ENCODE peak calls at places on chromosomes 3 and 15, in seven cellular contexts. K is HepG2; R is HCT116; E is CD4-positive, CD25-positive, alpha-beta regulatory T cell; Y is transverse colon; T is astrocyte; S is GM12878. U is an unnamed sample. For H3K4me1 and H3K27me3, the result is how much of the 10 kb centered on the place peaks cover.

GRCh38 chr15:62636823-62637320 is 405.7 kb upstream of the TPM1 start:
- DNase-seq in Y (no peak), K (no peak), T (no peak), E (no peak), S (no peak), R (no peak), U (no peak)

GRCh38 chr3:45817788-45818523 is 21.6 kb upstream of the SLC6A20 start:
- DNase-seq in R (peak), Y (peak), S (no peak), K (no peak), T (peak), E (no peak), U (no peak)

GRCh38 chr3:45606991-45607712 is 12.6 kb downstream of the LIMD1 start:
- DNase-seq in E (no peak), K (no peak), S (no peak), R (no peak), T (peak), Y (no peak), U (no peak)

GRCh38 chr3:38141952-38142273 is 3.5 kb downstream of the MYD88 start:
- DNase-seq in S (no peak), T (no peak), E (no peak), Y (no peak), R (no peak), K (no peak), U (no peak)

GRCh38 chr15:45536951-45537350 is 14.4 kb upstream of the SLC30A4 start:
- DNase-seq in R (no peak), Y (no peak), S (no peak), T (no peak), K (no peak), E (no peak), U (no peak)

GRCh38 chr3:151282921-151283320 is 4.6 kb upstream of the P2RY14 start:
- DNase-seq in S (no peak), T (peak), K (peak), E (no peak), R (peak), Y (no peak), U (no peak)

GRCh38 chr15:58666957-58667356 is 82.5 kb downstream of the ADAM10 start:
- DNase-seq in Y (no peak), R (no peak), E (no peak), T (peak), S (no peak), K (no peak), U (peak)

GRCh38 chr15:43433160-43433559 is 59.8 kb downstream of the TP53BP1 start:
- DNase-seq in E (no peak), R (no peak), T (peak), K (no peak), Y (no peak), S (no peak), U (no peak)

GRCh38 chr3:73614385-73614784 is 10.4 kb downstream of the PDZRN3 start:
- DNase-seq in E (no peak), S (no peak), R (no peak), K (no peak), Y (peak), T (peak), U (no peak)

GRCh38 chr3:58416191-58416590 is 17.4 kb downstream of the PDHB start:
- DNase-seq in S (no peak), E (no peak), K (no peak), R (no peak), T (no peak), Y (no peak), U (no peak)

GRCh38 chr3:102307442-102307841 is 127.4 kb upstream of the ZPLD1 start:
- DNase-seq in S (no peak), E (no peak), T (no peak), Y (no peak), K (no peak), R (no peak), U (no peak)

GRCh38 chr15:68025860-68026424 is 28.2 kb upstream of the PIAS1 start:
- DNase-seq in E (no peak), S (no peak), K (peak), T (peak), R (no peak), Y (no peak), U (peak)

GRCh38 chr15:68028137-68028771 is 25.9 kb upstream of the PIAS1 start:
- DNase-seq in Y (no peak), E (no peak), S (no peak), R (no peak), T (peak), K (no peak), U (no peak)

GRCh38 chr15:68029959-68030358 is 24.2 kb upstream of the PIAS1 start:
- DNase-seq in S (no peak), Y (no peak), T (no peak), R (no peak), E (no peak), K (no peak), U (no peak)

GRCh38 chr15:68028808-68029207 is 25.3 kb upstream of the PIAS1 start:
- DNase-seq in T (no peak), S (no peak), Y (no peak), R (no peak), E (no peak), K (no peak), U (no peak)

GRCh38 chr15:68027388-68027787 is 26.7 kb upstream of the PIAS1 start:
- DNase-seq in E (no peak), K (no peak), T (no peak), Y (no peak), S (no peak), R (no peak), U (no peak)
- H3K4me1 ChIP-seq in E (under half), K (under half), T (under half), Y (under half), S (under half), R (under half), U (under half)

DNA sequence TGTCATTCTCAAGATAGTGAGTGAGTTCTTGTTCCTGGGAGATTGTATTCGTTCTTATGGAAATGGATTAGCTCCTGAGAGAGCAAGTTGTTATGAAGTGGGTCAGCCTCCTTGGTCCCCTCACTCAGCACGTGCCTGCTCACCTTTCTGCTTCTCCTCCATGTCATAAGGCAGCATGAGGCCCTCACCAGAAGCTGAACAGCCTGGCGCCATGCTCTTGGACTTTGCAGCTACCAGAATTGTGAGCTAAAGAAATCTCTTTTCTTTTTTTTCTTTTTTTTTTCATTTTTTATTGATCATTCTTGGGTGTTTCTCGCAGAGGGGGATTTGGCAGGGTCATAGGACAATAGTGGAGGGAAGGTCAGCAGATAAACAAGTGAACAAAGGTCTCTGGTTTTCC is 4.3 kb upstream of the RFC4 start:
- DNase-seq in T (no peak), K (no peak), S (no peak), E (no peak), Y (no peak), R (no peak), U (no peak)
- H3K4me3 ChIP-seq in T (no peak), K (no peak), S (no peak), E (no peak), Y (no peak), R (no peak), U (no peak)

GRCh38 chr3:13705051-13705450 is 156.1 kb downstream of the FBLN2 start:
- DNase-seq in E (no peak), Y (no peak), K (no peak), S (no peak), T (no peak), R (no peak), U (no peak)

GRCh38 chr3:13704174-13704573 is 155.2 kb downstream of the FBLN2 start:
- DNase-seq in K (no peak), R (no peak), E (no peak), S (no peak), Y (no peak), T (no peak), U (no peak)

GRCh38 chr3:13700889-13701288 is 152.0 kb downstream of the FBLN2 start:
- DNase-seq in E (no peak), T (no peak), K (no peak), Y (no peak), S (no peak), R (no peak), U (no peak)

GRCh38 chr3:13702226-13702820 is 153.4 kb downstream of the FBLN2 start:
- DNase-seq in S (no peak), Y (no peak), K (no peak), T (no peak), R (no peak), E (no peak), U (no peak)

GRCh38 chr3:13703071-13703470 is 154.1 kb downstream of the FBLN2 start:
- DNase-seq in T (no peak), R (no peak), S (no peak), Y (no peak), K (no peak), E (no peak), U (no peak)
- H3K27me3 ChIP-seq in T (under half), R (under half), S (under half), Y (under half), K (under half), E (under half), U (under half)

DNA sequence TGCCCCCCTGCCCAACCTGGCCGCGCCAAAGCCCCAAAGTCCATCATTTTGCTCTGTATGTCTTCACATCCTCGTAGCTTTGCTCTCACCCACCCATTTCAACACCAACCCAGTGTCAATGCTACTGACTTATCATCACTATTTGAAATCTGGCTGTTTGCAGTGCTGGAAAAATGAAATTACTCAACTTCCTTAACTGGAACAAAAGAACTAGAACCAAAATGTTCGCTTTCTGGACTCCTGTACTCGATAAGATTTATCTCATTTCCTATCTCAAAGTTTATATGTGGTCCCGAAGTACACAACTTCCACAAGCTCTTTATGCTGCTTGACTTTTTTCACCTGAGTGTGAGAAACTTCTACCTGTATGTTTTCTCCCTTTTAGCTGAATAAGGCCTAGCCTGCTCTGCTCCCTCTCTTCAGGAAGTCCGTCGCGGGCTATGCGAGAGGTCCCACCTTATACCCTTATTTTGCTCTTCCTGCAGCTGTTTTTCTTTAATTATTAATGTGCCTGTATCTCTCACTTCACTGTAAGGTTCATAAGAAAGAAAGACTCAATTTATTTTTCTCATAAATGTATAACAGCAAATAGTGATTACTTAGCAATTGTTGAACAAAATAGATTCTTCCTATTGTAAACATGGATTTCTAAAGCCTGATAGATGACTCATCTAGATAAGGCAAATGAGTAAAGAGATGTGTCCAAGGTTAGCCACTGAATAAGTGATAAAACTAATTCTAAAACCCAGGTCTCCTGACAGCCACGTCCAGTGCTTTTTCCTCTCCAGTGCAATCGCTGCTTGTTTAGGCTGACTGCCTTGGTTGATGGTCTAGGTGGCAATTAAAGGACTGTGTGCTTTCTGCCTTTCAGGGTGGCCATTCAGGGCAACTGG is 464.1 kb upstream of the TPRG1 start:
- DNase-seq in S (no peak), E (no peak), T (no peak), K (peak), R (no peak), Y (no peak), U (no peak)
- H3K4me1 ChIP-seq in S (under half), E (under half), T (under half), K (half or more), R (under half), Y (under half), U (under half)

GRCh38 chr15:91855241-91855640 is 1.7 kb downstream of the SLCO3A1 start:
- DNase-seq in R (no peak), E (no peak), K (no peak), Y (no peak), S (no peak), T (no peak), U (no peak)
- H3K4me3 ChIP-seq in R (no peak), E (peak), K (no peak), Y (no peak), S (no peak), T (no peak), U (no peak)

DNA sequence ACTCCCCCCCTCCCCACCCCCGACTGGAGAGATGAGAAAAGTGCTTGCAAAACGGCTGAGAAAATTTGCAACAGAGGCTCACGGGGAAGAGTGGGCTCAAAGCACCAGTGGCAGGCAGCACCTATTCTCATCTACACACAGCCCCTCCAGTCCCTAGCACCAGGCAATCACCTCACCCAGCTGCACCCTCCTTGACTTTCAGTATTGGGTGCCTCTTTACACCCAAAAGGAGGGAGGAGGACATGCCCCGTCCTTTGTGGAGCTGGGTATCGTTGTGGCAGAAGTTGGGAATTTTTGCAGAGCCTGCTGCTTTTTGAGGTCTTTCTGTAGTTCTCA is 182.8 kb upstream of the TOPAZ1 start:
- DNase-seq in Y (no peak), R (no peak), T (no peak), K (no peak), E (no peak), S (no peak), U (no peak)
- H3K27me3 ChIP-seq in Y (under half), R (under half), T (under half), K (under half), E (under half), S (under half), U (under half)

U was measured in HAP-1.